ENCODE peak calls at places on chromosomes 6 and 20, in six cellular contexts. One of them, this sample, is unnamed.

GRCh38 chr6:130895516-130895915 is 68.3 kb downstream of the SMLR1 start:
- DNase-seq in HCT116: no peak
- DNase-seq in spleen: no peak
- DNase-seq in transverse colon: no peak
- DNase-seq in Peyer's patch: no peak
- DNase-seq in esophagus muscularis mucosa: no peak
- DNase-seq in this sample: no peak

GRCh38 chr20:1293641-1294379 is 27.7 kb downstream of the SNPH start:
- DNase-seq in esophagus muscularis mucosa: no peak
- DNase-seq in spleen: peak
- DNase-seq in transverse colon: no peak
- DNase-seq in Peyer's patch: no peak
- DNase-seq in HCT116: no peak
- DNase-seq in this sample: no peak

GRCh38 chr6:160992323-160993314 is 1.1 kb downstream of the MAP3K4 start:
- DNase-seq in Peyer's patch: no peak
- DNase-seq in transverse colon: peak
- DNase-seq in esophagus muscularis mucosa: peak
- DNase-seq in HCT116: peak
- DNase-seq in spleen: no peak
- DNase-seq in this sample: no peak

GRCh38 chr20:539848-540247 is 3.7 kb downstream of the CSNK2A1 start:
- DNase-seq in spleen: no peak
- DNase-seq in esophagus muscularis mucosa: no peak
- DNase-seq in HCT116: no peak
- DNase-seq in transverse colon: no peak
- DNase-seq in Peyer's patch: no peak
- DNase-seq in this sample: no peak

GRCh38 chr20:62119591-62120364 is 2.5 kb upstream of the LSM14B start:
- DNase-seq in spleen: no peak
- DNase-seq in transverse colon: peak
- DNase-seq in HCT116: no peak
- DNase-seq in Peyer's patch: peak
- DNase-seq in esophagus muscularis mucosa: no peak
- DNase-seq in this sample: no peak

GRCh38 chr6:161128680-161129196 is 137.2 kb downstream of the MAP3K4 start:
- DNase-seq in Peyer's patch: no peak
- DNase-seq in transverse colon: no peak
- DNase-seq in esophagus muscularis mucosa: no peak
- DNase-seq in HCT116: peak
- DNase-seq in spleen: no peak
- DNase-seq in this sample: no peak

GRCh38 chr6:44668391-44668930 is 281.0 kb downstream of the CDC5L start:
- DNase-seq in spleen: no peak
- DNase-seq in esophagus muscularis mucosa: no peak
- DNase-seq in HCT116: no peak
- DNase-seq in Peyer's patch: no peak
- DNase-seq in transverse colon: no peak
- DNase-seq in this sample: no peak

GRCh38 chr6:27893059-27893835 is 18.9 kb downstream of the OR2B2 start:
- DNase-seq in HCT116: peak
- DNase-seq in spleen: peak
- DNase-seq in esophagus muscularis mucosa: peak
- DNase-seq in transverse colon: peak
- DNase-seq in Peyer's patch: peak
- DNase-seq in this sample: peak

GRCh38 chr6:41920921-41921711 is at the start of the genes BYSL and MED20:
- DNase-seq in spleen: peak
- DNase-seq in Peyer's patch: peak
- DNase-seq in transverse colon: peak
- DNase-seq in HCT116: peak
- DNase-seq in esophagus muscularis mucosa: peak
- DNase-seq in this sample: peak

GRCh38 chr6:106444777-106445507 is 84.4 kb downstream of the CRYBG1 start:
- DNase-seq in transverse colon: no peak
- DNase-seq in HCT116: peak
- DNase-seq in spleen: no peak
- DNase-seq in Peyer's patch: no peak
- DNase-seq in esophagus muscularis mucosa: no peak
- DNase-seq in this sample: no peak

GRCh38 chr20:34083137-34083536 is 28.9 kb downstream of the EIF2S2 start:
- DNase-seq in transverse colon: peak
- DNase-seq in HCT116: no peak
- DNase-seq in Peyer's patch: no peak
- DNase-seq in esophagus muscularis mucosa: no peak
- DNase-seq in spleen: no peak
- DNase-seq in this sample: peak

GRCh38 chr6:14658909-14659561 is 541.5 kb downstream of the CD83 start:
- DNase-seq in esophagus muscularis mucosa: peak
- DNase-seq in spleen: no peak
- DNase-seq in Peyer's patch: no peak
- DNase-seq in HCT116: no peak
- DNase-seq in transverse colon: no peak
- DNase-seq in this sample: peak

DNA sequence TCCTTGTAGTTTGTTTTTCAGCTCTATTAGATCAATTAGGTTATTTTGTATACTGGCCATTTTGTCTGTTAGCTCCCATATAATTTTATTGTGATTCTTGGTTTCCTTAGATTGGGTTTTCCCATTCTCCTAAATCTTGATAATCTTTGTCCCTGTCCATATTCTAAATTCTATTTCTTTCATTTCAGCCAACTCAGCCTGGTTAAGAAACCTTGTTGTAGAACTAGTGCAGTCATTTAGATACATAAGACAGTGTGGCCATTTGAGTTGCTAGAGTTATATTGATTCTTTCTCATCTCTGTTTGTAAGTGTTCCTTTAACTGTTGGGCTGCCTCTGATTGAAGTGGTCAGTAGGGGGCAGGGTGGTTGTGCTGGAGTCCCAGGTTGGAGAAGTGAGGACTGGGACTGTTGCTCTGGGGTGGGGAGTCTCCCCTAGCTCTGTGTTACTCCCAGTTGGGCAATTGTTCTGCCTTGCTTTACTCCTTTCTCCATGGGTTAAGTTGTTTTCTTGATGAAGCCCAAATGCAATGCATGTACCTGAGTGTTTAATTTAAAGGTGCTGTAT is 98.8 kb upstream of the NRN1 start:
- DNase-seq in esophagus muscularis mucosa: no peak
- DNase-seq in Peyer's patch: no peak
- DNase-seq in HCT116: peak
- DNase-seq in transverse colon: no peak
- DNase-seq in spleen: no peak
- DNase-seq in this sample: no peak
- TF ChIP-seq CTCF in esophagus muscularis mucosa: no peak
- TF ChIP-seq CTCF in Peyer's patch: no peak
- TF ChIP-seq CTCF in HCT116: peak
- TF ChIP-seq CTCF in transverse colon: no peak
- TF ChIP-seq CTCF in spleen: no peak
- TF ChIP-seq CTCF in this sample: no peak

GRCh38 chr20:14210146-14210545 is 127.3 kb downstream of the FLRT3 start:
- DNase-seq in Peyer's patch: no peak
- DNase-seq in transverse colon: no peak
- DNase-seq in HCT116: no peak
- DNase-seq in esophagus muscularis mucosa: no peak
- DNase-seq in spleen: no peak
- DNase-seq in this sample: no peak

GRCh38 chr20:14208956-14209355 is 128.5 kb downstream of the FLRT3 start:
- DNase-seq in Peyer's patch: no peak
- DNase-seq in spleen: no peak
- DNase-seq in esophagus muscularis mucosa: no peak
- DNase-seq in transverse colon: no peak
- DNase-seq in HCT116: no peak
- DNase-seq in this sample: no peak

GRCh38 chr20:14203657-14204056 is 133.8 kb downstream of the FLRT3 start:
- DNase-seq in HCT116: no peak
- DNase-seq in spleen: no peak
- DNase-seq in Peyer's patch: no peak
- DNase-seq in transverse colon: no peak
- DNase-seq in esophagus muscularis mucosa: no peak
- DNase-seq in this sample: no peak

DNA sequence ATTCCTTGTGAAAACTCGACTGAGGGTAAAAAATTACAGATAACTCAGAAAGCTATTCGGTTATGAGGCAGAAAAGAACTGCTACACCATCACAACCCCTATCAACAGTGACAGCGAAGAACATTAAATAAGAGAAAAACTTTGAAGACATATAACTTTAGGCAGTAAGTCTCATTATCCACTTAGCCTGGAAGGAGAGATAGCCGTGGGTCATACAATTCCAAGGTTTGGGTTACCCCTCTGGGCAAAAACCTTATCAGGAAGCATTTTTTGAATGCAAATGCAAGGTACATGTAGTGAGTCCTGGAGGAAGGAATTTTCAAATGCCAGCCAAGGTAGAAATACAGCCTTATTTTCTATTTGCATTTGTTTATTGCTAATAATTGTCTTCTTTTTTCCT is 129.8 kb downstream of the FLRT3 start:
- DNase-seq in Peyer's patch: no peak
- DNase-seq in esophagus muscularis mucosa: no peak
- DNase-seq in spleen: no peak
- DNase-seq in HCT116: no peak
- DNase-seq in transverse colon: no peak
- DNase-seq in this sample: no peak
- TF ChIP-seq POLR2A in Peyer's patch: no peak
- TF ChIP-seq POLR2A in esophagus muscularis mucosa: no peak
- TF ChIP-seq POLR2A in spleen: no peak
- TF ChIP-seq POLR2A in HCT116: no peak
- TF ChIP-seq POLR2A in transverse colon: no peak
- TF ChIP-seq POLR2A in this sample: no peak

DNA sequence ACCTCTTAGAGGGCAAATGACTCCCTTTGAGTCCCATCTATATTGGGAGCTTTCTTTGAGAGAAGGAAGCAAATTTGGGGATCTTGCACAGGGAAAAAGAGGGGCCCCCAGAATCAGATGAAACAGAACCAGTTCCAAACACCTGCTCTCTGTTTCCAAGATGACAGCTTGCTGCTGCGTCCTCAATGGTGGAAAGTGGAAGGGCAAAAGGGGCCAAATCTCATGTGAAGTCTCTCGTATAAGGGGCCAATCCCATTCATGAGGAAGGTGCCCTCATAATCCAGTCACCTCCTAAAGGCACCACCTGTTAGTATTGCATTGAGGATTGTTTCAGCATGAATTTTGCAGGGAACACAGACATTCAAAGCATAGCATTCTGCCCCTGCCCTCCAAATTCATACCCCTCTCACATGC is 483 bp upstream of the SERPINB1 start:
- DNase-seq in transverse colon: no peak
- DNase-seq in HCT116: no peak
- DNase-seq in Peyer's patch: no peak
- DNase-seq in esophagus muscularis mucosa: peak
- DNase-seq in spleen: no peak
- DNase-seq in this sample: no peak
- H3K4me3 ChIP-seq in transverse colon: peak
- H3K4me3 ChIP-seq in HCT116: peak
- H3K4me3 ChIP-seq in Peyer's patch: peak
- H3K4me3 ChIP-seq in esophagus muscularis mucosa: peak
- H3K4me3 ChIP-seq in spleen: no peak
- H3K4me3 ChIP-seq in this sample: peak

GRCh38 chr20:3248167-3248992 is 9.4 kb upstream of the SLC4A11 start:
- DNase-seq in spleen: peak
- DNase-seq in Peyer's patch: peak
- DNase-seq in esophagus muscularis mucosa: no peak
- DNase-seq in HCT116: no peak
- DNase-seq in transverse colon: no peak
- DNase-seq in this sample: no peak

GRCh38 chr20:3247638-3248037 is 8.6 kb upstream of the SLC4A11 start:
- DNase-seq in transverse colon: no peak
- DNase-seq in HCT116: no peak
- DNase-seq in esophagus muscularis mucosa: no peak
- DNase-seq in Peyer's patch: no peak
- DNase-seq in spleen: no peak
- DNase-seq in this sample: no peak

GRCh38 chr20:3248993-3249347 is 10.0 kb upstream of the SLC4A11 start:
- DNase-seq in esophagus muscularis mucosa: no peak
- DNase-seq in Peyer's patch: no peak
- DNase-seq in spleen: peak
- DNase-seq in HCT116: no peak
- DNase-seq in transverse colon: no peak
- DNase-seq in this sample: no peak

GRCh38 chr20:3251806-3252205 is 12.8 kb upstream of the SLC4A11 start:
- DNase-seq in esophagus muscularis mucosa: no peak
- DNase-seq in transverse colon: no peak
- DNase-seq in spleen: no peak
- DNase-seq in Peyer's patch: no peak
- DNase-seq in HCT116: no peak
- DNase-seq in this sample: no peak

GRCh38 chr20:3250091-3250504 is 11.1 kb upstream of the SLC4A11 start:
- DNase-seq in esophagus muscularis mucosa: no peak
- DNase-seq in spleen: peak
- DNase-seq in Peyer's patch: peak
- DNase-seq in HCT116: no peak
- DNase-seq in transverse colon: no peak
- DNase-seq in this sample: no peak
- TF ChIP-seq CTCF in esophagus muscularis mucosa: no peak
- TF ChIP-seq CTCF in spleen: no peak
- TF ChIP-seq CTCF in Peyer's patch: no peak
- TF ChIP-seq CTCF in HCT116: peak
- TF ChIP-seq CTCF in transverse colon: no peak
- TF ChIP-seq CTCF in this sample: no peak

GRCh38 chr6:75602897-75603395 is 1.3 kb downstream of the SENP6 start:
- DNase-seq in esophagus muscularis mucosa: no peak
- DNase-seq in spleen: no peak
- DNase-seq in HCT116: no peak
- DNase-seq in Peyer's patch: no peak
- DNase-seq in transverse colon: no peak
- DNase-seq in this sample: no peak

GRCh38 chr6:75604294-75604693 is 2.6 kb downstream of the SENP6 start:
- DNase-seq in spleen: no peak
- DNase-seq in HCT116: no peak
- DNase-seq in Peyer's patch: no peak
- DNase-seq in transverse colon: no peak
- DNase-seq in esophagus muscularis mucosa: no peak
- DNase-seq in this sample: no peak

GRCh38 chr6:75600694-75601265 is 900 bp upstream of the SENP6 start:
- DNase-seq in spleen: no peak
- DNase-seq in esophagus muscularis mucosa: no peak
- DNase-seq in transverse colon: no peak
- DNase-seq in Peyer's patch: no peak
- DNase-seq in HCT116: no peak
- DNase-seq in this sample: no peak

GRCh38 chr6:75602164-75602896 is 650 bp downstream of the SENP6 start:
- DNase-seq in esophagus muscularis mucosa: no peak
- DNase-seq in transverse colon: peak
- DNase-seq in HCT116: peak
- DNase-seq in spleen: peak
- DNase-seq in Peyer's patch: no peak
- DNase-seq in this sample: no peak

GRCh38 chr6:75601608-75602163 is at the start of gene SENP6:
- DNase-seq in esophagus muscularis mucosa: peak
- DNase-seq in Peyer's patch: peak
- DNase-seq in HCT116: peak
- DNase-seq in transverse colon: peak
- DNase-seq in spleen: peak
- DNase-seq in this sample: peak
- TF ChIP-seq POLR2A in esophagus muscularis mucosa: peak
- TF ChIP-seq POLR2A in Peyer's patch: peak
- TF ChIP-seq POLR2A in HCT116: peak
- TF ChIP-seq POLR2A in transverse colon: peak
- TF ChIP-seq POLR2A in spleen: peak
- TF ChIP-seq POLR2A in this sample: peak

GRCh38 chr6:166413491-166413951 is 30.8 kb upstream of the MPC1 start:
- DNase-seq in spleen: peak
- DNase-seq in HCT116: no peak
- DNase-seq in Peyer's patch: no peak
- DNase-seq in esophagus muscularis mucosa: no peak
- DNase-seq in transverse colon: no peak
- DNase-seq in this sample: no peak
- H3K4me3 ChIP-seq in spleen: no peak
- H3K4me3 ChIP-seq in HCT116: no peak
- H3K4me3 ChIP-seq in Peyer's patch: no peak
- H3K4me3 ChIP-seq in esophagus muscularis mucosa: no peak
- H3K4me3 ChIP-seq in transverse colon: no peak
- H3K4me3 ChIP-seq in this sample: no peak

GRCh38 chr20:4092136-4092479 is 76.8 kb upstream of the RNF24 start:
- DNase-seq in spleen: peak
- DNase-seq in Peyer's patch: no peak
- DNase-seq in transverse colon: no peak
- DNase-seq in HCT116: no peak
- DNase-seq in esophagus muscularis mucosa: no peak
- DNase-seq in this sample: peak
- TF ChIP-seq CTCF in spleen: peak
- TF ChIP-seq CTCF in Peyer's patch: no peak
- TF ChIP-seq CTCF in transverse colon: no peak
- TF ChIP-seq CTCF in HCT116: no peak
- TF ChIP-seq CTCF in esophagus muscularis mucosa: no peak
- TF ChIP-seq CTCF in this sample: no peak